ENCODE peak calls at places on chromosome 7, in five cellular contexts. One of them, this sample, is unnamed. For H3K4me1, the result is how much of the 10 kb centered on the place peaks cover.

GRCh38 chr7:142873281-142873784 is 12.2 kb downstream of the TRPV6 start:
- DNase-seq in fibroblast of lung: no peak
- DNase-seq in adrenal gland: no peak
- DNase-seq in ovary: no peak
- DNase-seq in neuronal stem cell: no peak
- DNase-seq in this sample: no peak

GRCh38 chr7:139820089-139820488 is 9.0 kb upstream of the TBXAS1 start:
- DNase-seq in fibroblast of lung: no peak
- DNase-seq in ovary: no peak
- DNase-seq in neuronal stem cell: no peak
- DNase-seq in adrenal gland: no peak
- DNase-seq in this sample: no peak

GRCh38 chr7:155387066-155387620 is 70.8 kb upstream of the EN2 start:
- DNase-seq in neuronal stem cell: no peak
- DNase-seq in adrenal gland: no peak
- DNase-seq in ovary: no peak
- DNase-seq in fibroblast of lung: no peak
- DNase-seq in this sample: no peak

GRCh38 chr7:29087840-29088169 is 58.5 kb downstream of the CPVL start:
- DNase-seq in ovary: no peak
- DNase-seq in adrenal gland: no peak
- DNase-seq in fibroblast of lung: no peak
- DNase-seq in neuronal stem cell: no peak
- DNase-seq in this sample: no peak

GRCh38 chr7:104209063-104209462 is 1.2 kb upstream of the ORC5 start:
- DNase-seq in ovary: no peak
- DNase-seq in fibroblast of lung: no peak
- DNase-seq in adrenal gland: no peak
- DNase-seq in neuronal stem cell: no peak
- DNase-seq in this sample: no peak

GRCh38 chr7:131261476-131261994 is 66.1 kb upstream of the MKLN1 start:
- DNase-seq in adrenal gland: no peak
- DNase-seq in fibroblast of lung: no peak
- DNase-seq in neuronal stem cell: no peak
- DNase-seq in ovary: no peak
- DNase-seq in this sample: no peak

GRCh38 chr7:130913721-130914588 is 179.9 kb upstream of the KLF14 start:
- DNase-seq in ovary: no peak
- DNase-seq in adrenal gland: no peak
- DNase-seq in fibroblast of lung: no peak
- DNase-seq in neuronal stem cell: no peak
- DNase-seq in this sample: no peak

GRCh38 chr7:82677064-82677463 is 233.5 kb upstream of the CACNA2D1 start:
- DNase-seq in fibroblast of lung: no peak
- DNase-seq in ovary: no peak
- DNase-seq in neuronal stem cell: no peak
- DNase-seq in adrenal gland: no peak
- DNase-seq in this sample: no peak

GRCh38 chr7:132422502-132423101 is 153.7 kb downstream of the PLXNA4 start:
- DNase-seq in neuronal stem cell: no peak
- DNase-seq in adrenal gland: no peak
- DNase-seq in ovary: no peak
- DNase-seq in fibroblast of lung: peak
- DNase-seq in this sample: no peak

GRCh38 chr7:100679927-100680588 is 6.5 kb downstream of the GNB2 start:
- DNase-seq in adrenal gland: peak
- DNase-seq in ovary: peak
- DNase-seq in fibroblast of lung: peak
- DNase-seq in neuronal stem cell: no peak
- DNase-seq in this sample: no peak

GRCh38 chr7:100629117-100629711 is 12.1 kb downstream of the TFR2 start:
- DNase-seq in fibroblast of lung: no peak
- DNase-seq in neuronal stem cell: no peak
- DNase-seq in adrenal gland: peak
- DNase-seq in ovary: no peak
- DNase-seq in this sample: no peak

GRCh38 chr7:107080099-107080505 is 35.6 kb downstream of the PRKAR2B start:
- DNase-seq in fibroblast of lung: no peak
- DNase-seq in ovary: no peak
- DNase-seq in adrenal gland: no peak
- DNase-seq in neuronal stem cell: no peak
- DNase-seq in this sample: no peak

GRCh38 chr7:147193476-147193875 is 1076.9 kb downstream of the CNTNAP2 start:
- DNase-seq in fibroblast of lung: no peak
- DNase-seq in neuronal stem cell: no peak
- DNase-seq in adrenal gland: no peak
- DNase-seq in ovary: no peak
- DNase-seq in this sample: no peak

GRCh38 chr7:29106128-29106988 is 40.0 kb downstream of the CPVL start:
- DNase-seq in neuronal stem cell: peak
- DNase-seq in fibroblast of lung: peak
- DNase-seq in adrenal gland: peak
- DNase-seq in ovary: peak
- DNase-seq in this sample: peak

GRCh38 chr7:86790383-86790782 is 146.7 kb downstream of the GRM3 start:
- DNase-seq in adrenal gland: no peak
- DNase-seq in ovary: no peak
- DNase-seq in neuronal stem cell: no peak
- DNase-seq in fibroblast of lung: no peak
- DNase-seq in this sample: no peak

GRCh38 chr7:90592036-90592435 is 4.1 kb upstream of the CDK14 start:
- DNase-seq in fibroblast of lung: peak
- DNase-seq in ovary: no peak
- DNase-seq in neuronal stem cell: no peak
- DNase-seq in adrenal gland: no peak
- DNase-seq in this sample: no peak

GRCh38 chr7:111833461-111833860 is 271.2 kb upstream of the IMMP2L start:
- DNase-seq in neuronal stem cell: no peak
- DNase-seq in adrenal gland: no peak
- DNase-seq in fibroblast of lung: no peak
- DNase-seq in ovary: no peak
- DNase-seq in this sample: no peak

GRCh38 chr7:51139796-51140195 is 176.8 kb downstream of the COBL start:
- DNase-seq in adrenal gland: no peak
- DNase-seq in fibroblast of lung: no peak
- DNase-seq in ovary: no peak
- DNase-seq in neuronal stem cell: no peak
- DNase-seq in this sample: peak
- H3K4me1 ChIP-seq in adrenal gland: under half
- H3K4me1 ChIP-seq in fibroblast of lung: under half
- H3K4me1 ChIP-seq in ovary: under half
- H3K4me1 ChIP-seq in neuronal stem cell: under half
- H3K4me1 ChIP-seq in this sample: under half

DNA sequence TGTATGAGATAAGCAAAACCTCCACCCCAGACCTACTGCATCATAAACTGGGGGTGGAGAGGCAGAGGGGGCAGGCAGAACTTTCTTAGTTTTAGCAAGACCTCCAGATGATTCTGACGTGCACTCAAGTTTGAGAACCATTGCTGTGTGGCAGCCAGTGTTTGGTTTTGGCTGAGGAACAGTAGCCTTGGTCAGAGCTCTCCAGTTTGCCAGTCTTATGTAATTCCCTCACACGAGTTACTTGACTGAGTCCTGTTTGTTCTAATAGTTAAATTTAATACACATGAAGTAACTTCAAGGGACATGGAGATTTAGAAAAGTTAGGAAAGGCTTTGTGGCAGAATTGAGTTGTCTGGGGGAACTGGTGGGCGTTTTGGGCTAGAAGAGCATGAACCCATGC is 38.5 kb downstream of the GARS1 start:
- DNase-seq in ovary: no peak
- DNase-seq in adrenal gland: no peak
- DNase-seq in fibroblast of lung: no peak
- DNase-seq in neuronal stem cell: no peak
- DNase-seq in this sample: no peak
- H3K4me1 ChIP-seq in ovary: under half
- H3K4me1 ChIP-seq in adrenal gland: under half
- H3K4me1 ChIP-seq in fibroblast of lung: under half
- H3K4me1 ChIP-seq in neuronal stem cell: under half
- H3K4me1 ChIP-seq in this sample: under half

GRCh38 chr7:116535416-116535815 is 10.6 kb downstream of the CAV1 start:
- DNase-seq in ovary: no peak
- DNase-seq in fibroblast of lung: no peak
- DNase-seq in neuronal stem cell: no peak
- DNase-seq in adrenal gland: no peak
- DNase-seq in this sample: no peak
- H3K4me1 ChIP-seq in ovary: under half
- H3K4me1 ChIP-seq in fibroblast of lung: under half
- H3K4me1 ChIP-seq in neuronal stem cell: under half
- H3K4me1 ChIP-seq in adrenal gland: under half
- H3K4me1 ChIP-seq in this sample: under half

GRCh38 chr7:102288285-102288930 is 1.7 kb downstream of the SH2B2 start:
- DNase-seq in fibroblast of lung: no peak
- DNase-seq in neuronal stem cell: no peak
- DNase-seq in adrenal gland: no peak
- DNase-seq in ovary: no peak
- DNase-seq in this sample: no peak
- H3K4me1 ChIP-seq in fibroblast of lung: under half
- H3K4me1 ChIP-seq in neuronal stem cell: under half
- H3K4me1 ChIP-seq in adrenal gland: under half
- H3K4me1 ChIP-seq in ovary: under half
- H3K4me1 ChIP-seq in this sample: under half

GRCh38 chr7:117871778-117872538 is 1.3 kb downstream of the CTTNBP2 start:
- DNase-seq in ovary: peak
- DNase-seq in adrenal gland: no peak
- DNase-seq in neuronal stem cell: peak
- DNase-seq in fibroblast of lung: peak
- DNase-seq in this sample: no peak
- H3K4me1 ChIP-seq in ovary: under half
- H3K4me1 ChIP-seq in adrenal gland: under half
- H3K4me1 ChIP-seq in neuronal stem cell: under half
- H3K4me1 ChIP-seq in fibroblast of lung: under half
- H3K4me1 ChIP-seq in this sample: under half

GRCh38 chr7:1557771-1558170 is 1.8 kb upstream of the TMEM184A start:
- DNase-seq in neuronal stem cell: no peak
- DNase-seq in fibroblast of lung: no peak
- DNase-seq in adrenal gland: no peak
- DNase-seq in ovary: no peak
- DNase-seq in this sample: no peak
- H3K4me1 ChIP-seq in neuronal stem cell: under half
- H3K4me1 ChIP-seq in fibroblast of lung: under half
- H3K4me1 ChIP-seq in adrenal gland: under half
- H3K4me1 ChIP-seq in ovary: under half
- H3K4me1 ChIP-seq in this sample: under half

GRCh38 chr7:55031075-55031474 is 12.3 kb downstream of the EGFR start:
- DNase-seq in neuronal stem cell: no peak
- DNase-seq in fibroblast of lung: no peak
- DNase-seq in adrenal gland: no peak
- DNase-seq in ovary: no peak
- DNase-seq in this sample: no peak
- H3K4me1 ChIP-seq in neuronal stem cell: under half
- H3K4me1 ChIP-seq in fibroblast of lung: under half
- H3K4me1 ChIP-seq in adrenal gland: under half
- H3K4me1 ChIP-seq in ovary: under half
- H3K4me1 ChIP-seq in this sample: under half

DNA sequence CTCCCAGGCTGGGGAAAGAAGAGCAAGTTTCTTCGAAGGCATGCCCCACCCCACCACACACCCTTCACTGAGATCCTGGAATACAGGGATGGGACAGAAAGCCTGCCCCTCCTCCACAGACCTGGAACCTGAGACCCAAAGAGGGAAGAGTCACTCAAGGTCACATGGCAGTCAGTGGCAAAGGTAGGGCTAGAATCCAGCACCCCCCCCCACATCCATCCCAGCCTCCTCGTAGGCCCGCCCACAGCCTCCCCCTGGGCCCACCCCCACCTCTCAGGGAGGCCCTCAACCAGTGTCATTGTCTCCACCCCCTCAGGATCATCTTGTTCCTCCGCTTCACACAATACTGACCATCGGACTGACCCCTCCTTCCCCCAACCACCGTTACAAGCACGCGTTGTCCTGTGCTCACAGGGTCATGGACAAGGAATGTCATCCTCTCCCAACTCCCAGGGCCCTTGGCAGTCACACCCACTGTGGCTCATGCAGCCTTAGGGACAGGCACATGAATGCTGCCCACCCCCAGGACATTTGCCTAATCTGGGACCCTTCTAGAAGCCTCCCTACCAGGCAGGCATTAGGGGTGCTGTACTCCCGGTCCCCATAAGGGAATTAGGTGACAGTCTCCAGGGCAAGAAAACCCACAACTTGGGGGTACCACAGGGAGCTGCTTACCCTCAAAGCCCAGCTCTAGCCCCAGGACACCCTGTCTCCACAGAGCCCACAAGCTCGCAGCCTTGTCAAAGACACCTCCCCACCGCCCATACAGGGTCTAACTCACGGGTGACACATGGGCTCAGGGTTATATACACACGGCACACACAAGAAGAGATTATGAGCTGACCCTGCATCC is 1.4 kb downstream of the KCNH2 start:
- DNase-seq in adrenal gland: no peak
- DNase-seq in fibroblast of lung: no peak
- DNase-seq in neuronal stem cell: no peak
- DNase-seq in ovary: no peak
- DNase-seq in this sample: no peak
- H3K4me1 ChIP-seq in adrenal gland: under half
- H3K4me1 ChIP-seq in fibroblast of lung: under half
- H3K4me1 ChIP-seq in neuronal stem cell: under half
- H3K4me1 ChIP-seq in ovary: under half
- H3K4me1 ChIP-seq in this sample: under half

DNA sequence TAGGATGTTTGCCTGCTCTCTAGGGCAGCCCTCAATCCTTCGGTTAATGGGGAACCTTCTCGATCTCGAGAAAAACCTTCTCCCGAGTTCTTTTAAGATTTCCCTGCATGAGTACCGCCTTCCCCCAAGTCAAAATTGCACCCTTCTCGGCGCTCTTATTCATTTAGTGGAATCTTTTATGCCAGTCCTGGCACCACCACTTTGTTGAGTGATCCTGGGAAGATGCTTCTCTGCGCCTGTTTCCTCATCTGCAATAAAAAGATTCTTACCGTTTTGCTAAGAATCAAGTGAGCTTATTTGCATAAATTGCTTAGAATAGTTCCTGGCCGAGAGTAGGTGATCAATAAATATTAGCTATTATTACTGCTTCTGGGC is 697 bp downstream of the ARPC1A start:
- DNase-seq in fibroblast of lung: no peak
- DNase-seq in neuronal stem cell: no peak
- DNase-seq in ovary: no peak
- DNase-seq in adrenal gland: no peak
- DNase-seq in this sample: no peak
- H3K4me1 ChIP-seq in fibroblast of lung: under half
- H3K4me1 ChIP-seq in neuronal stem cell: under half
- H3K4me1 ChIP-seq in ovary: under half
- H3K4me1 ChIP-seq in adrenal gland: under half
- H3K4me1 ChIP-seq in this sample: under half

This sample was measured in prostate gland.